ENCODE peak calls at places on chromosomes 11 and 22, in five cellular contexts. One of them, this sample, is unnamed.

GRCh38 chr22:50547231-50547851 is 1.6 kb downstream of the KLHDC7B start:
- DNase-seq in stimulated activated CD4-positive, alpha-beta T cell treated with anti-CD3 and anti-CD28 coated beads, TNF-alpha, amount 100 ng/mL, for 1 hour: no peak
- DNase-seq in HepG2: no peak
- DNase-seq in NCI-H2081: no peak
- DNase-seq in HEK293T: no peak
- DNase-seq in this sample: no peak

GRCh38 chr22:21038405-21038804 is 6.0 kb upstream of the SLC7A4 start:
- DNase-seq in stimulated activated CD4-positive, alpha-beta T cell treated with anti-CD3 and anti-CD28 coated beads, TNF-alpha, amount 100 ng/mL, for 1 hour: no peak
- DNase-seq in NCI-H2081: no peak
- DNase-seq in HepG2: no peak
- DNase-seq in HEK293T: no peak
- DNase-seq in this sample: no peak

GRCh38 chr11:65262775-65263174 is 1.0 kb downstream of the POLA2 start:
- DNase-seq in stimulated activated CD4-positive, alpha-beta T cell treated with anti-CD3 and anti-CD28 coated beads, TNF-alpha, amount 100 ng/mL, for 1 hour: no peak
- DNase-seq in NCI-H2081: no peak
- DNase-seq in HEK293T: no peak
- DNase-seq in HepG2: no peak
- DNase-seq in this sample: no peak

GRCh38 chr11:45816614-45817013 is 11.7 kb downstream of the SLC35C1 start:
- DNase-seq in HEK293T: no peak
- DNase-seq in HepG2: no peak
- DNase-seq in NCI-H2081: peak; percentile 44
- DNase-seq in stimulated activated CD4-positive, alpha-beta T cell treated with anti-CD3 and anti-CD28 coated beads, TNF-alpha, amount 100 ng/mL, for 1 hour: no peak
- DNase-seq in this sample: no peak

GRCh38 chr11:8671651-8672062 is 10.8 kb downstream of the TRIM66 start:
- DNase-seq in NCI-H2081: peak; percentile 71
- DNase-seq in stimulated activated CD4-positive, alpha-beta T cell treated with anti-CD3 and anti-CD28 coated beads, TNF-alpha, amount 100 ng/mL, for 1 hour: no peak
- DNase-seq in HEK293T: no peak
- DNase-seq in HepG2: no peak
- DNase-seq in this sample: no peak

GRCh38 chr11:90589735-90590134 is 366.9 kb upstream of the CHORDC1 start:
- DNase-seq in NCI-H2081: no peak
- DNase-seq in stimulated activated CD4-positive, alpha-beta T cell treated with anti-CD3 and anti-CD28 coated beads, TNF-alpha, amount 100 ng/mL, for 1 hour: no peak
- DNase-seq in HEK293T: no peak
- DNase-seq in HepG2: no peak
- DNase-seq in this sample: no peak

GRCh38 chr11:67261942-67262681 is 4.2 kb upstream of the GRK2 start:
- DNase-seq in NCI-H2081: no peak
- DNase-seq in stimulated activated CD4-positive, alpha-beta T cell treated with anti-CD3 and anti-CD28 coated beads, TNF-alpha, amount 100 ng/mL, for 1 hour: no peak
- DNase-seq in HepG2: no peak
- DNase-seq in HEK293T: no peak
- DNase-seq in this sample: no peak

GRCh38 chr11:620201-620600 is 4.5 kb upstream of the IRF7 start:
- DNase-seq in stimulated activated CD4-positive, alpha-beta T cell treated with anti-CD3 and anti-CD28 coated beads, TNF-alpha, amount 100 ng/mL, for 1 hour: no peak
- DNase-seq in HepG2: no peak
- DNase-seq in NCI-H2081: no peak
- DNase-seq in HEK293T: no peak
- DNase-seq in this sample: no peak

GRCh38 chr11:65806972-65807371 is 20.1 kb downstream of the OVOL1 start:
- DNase-seq in NCI-H2081: no peak
- DNase-seq in HEK293T: no peak
- DNase-seq in stimulated activated CD4-positive, alpha-beta T cell treated with anti-CD3 and anti-CD28 coated beads, TNF-alpha, amount 100 ng/mL, for 1 hour: no peak
- DNase-seq in HepG2: no peak
- DNase-seq in this sample: no peak

GRCh38 chr11:66327171-66328035 is 8.8 kb downstream of the RIN1 start:
- DNase-seq in stimulated activated CD4-positive, alpha-beta T cell treated with anti-CD3 and anti-CD28 coated beads, TNF-alpha, amount 100 ng/mL, for 1 hour: no peak
- DNase-seq in HepG2: no peak
- DNase-seq in HEK293T: no peak
- DNase-seq in NCI-H2081: no peak
- DNase-seq in this sample: no peak

GRCh38 chr22:42273855-42274451 is 3.5 kb upstream of the TCF20 start:
- DNase-seq in HepG2: no peak
- DNase-seq in HEK293T: no peak
- DNase-seq in stimulated activated CD4-positive, alpha-beta T cell treated with anti-CD3 and anti-CD28 coated beads, TNF-alpha, amount 100 ng/mL, for 1 hour: no peak
- DNase-seq in NCI-H2081: no peak
- DNase-seq in this sample: no peak

GRCh38 chr22:35860087-35860733 is 142.5 kb downstream of the APOL5 start:
- DNase-seq in NCI-H2081: no peak
- DNase-seq in stimulated activated CD4-positive, alpha-beta T cell treated with anti-CD3 and anti-CD28 coated beads, TNF-alpha, amount 100 ng/mL, for 1 hour: no peak
- DNase-seq in HEK293T: no peak
- DNase-seq in HepG2: no peak
- DNase-seq in this sample: no peak

GRCh38 chr22:23276656-23277582 is 96.6 kb downstream of the BCR start:
- DNase-seq in HepG2: no peak
- DNase-seq in NCI-H2081: no peak
- DNase-seq in HEK293T: no peak
- DNase-seq in stimulated activated CD4-positive, alpha-beta T cell treated with anti-CD3 and anti-CD28 coated beads, TNF-alpha, amount 100 ng/mL, for 1 hour: no peak
- DNase-seq in this sample: no peak

GRCh38 chr11:28058333-28058732 is 49.6 kb downstream of the KIF18A start:
- DNase-seq in HepG2: peak; percentile 1
- DNase-seq in stimulated activated CD4-positive, alpha-beta T cell treated with anti-CD3 and anti-CD28 coated beads, TNF-alpha, amount 100 ng/mL, for 1 hour: no peak
- DNase-seq in HEK293T: no peak
- DNase-seq in NCI-H2081: no peak
- DNase-seq in this sample: no peak

GRCh38 chr22:49964493-49965290 is 4.1 kb downstream of the PIM3 start:
- DNase-seq in stimulated activated CD4-positive, alpha-beta T cell treated with anti-CD3 and anti-CD28 coated beads, TNF-alpha, amount 100 ng/mL, for 1 hour: no peak
- DNase-seq in HepG2: no peak
- DNase-seq in NCI-H2081: no peak
- DNase-seq in HEK293T: no peak
- DNase-seq in this sample: no peak

GRCh38 chr11:57427692-57428082 is 766 bp upstream of the SLC43A3 start:
- DNase-seq in HepG2: no peak
- DNase-seq in NCI-H2081: no peak
- DNase-seq in stimulated activated CD4-positive, alpha-beta T cell treated with anti-CD3 and anti-CD28 coated beads, TNF-alpha, amount 100 ng/mL, for 1 hour: no peak
- DNase-seq in HEK293T: no peak
- DNase-seq in this sample: no peak

GRCh38 chr11:108609681-108610080 is 16.1 kb upstream of the EXPH5 start:
- DNase-seq in HEK293T: no peak
- DNase-seq in stimulated activated CD4-positive, alpha-beta T cell treated with anti-CD3 and anti-CD28 coated beads, TNF-alpha, amount 100 ng/mL, for 1 hour: no peak
- DNase-seq in NCI-H2081: no peak
- DNase-seq in HepG2: no peak
- DNase-seq in this sample: no peak

GRCh38 chr11:64501500-64502427 is 89.3 kb upstream of the SLC22A12 start:
- DNase-seq in HEK293T: no peak
- DNase-seq in HepG2: peak; percentile 83
- DNase-seq in stimulated activated CD4-positive, alpha-beta T cell treated with anti-CD3 and anti-CD28 coated beads, TNF-alpha, amount 100 ng/mL, for 1 hour: no peak
- DNase-seq in NCI-H2081: no peak
- DNase-seq in this sample: no peak